ENCODE peak calls at places on chromosomes 11 and 22, in nine cellular contexts. One of them, this sample, is unnamed.

GRCh38 chr11:110971110-110971509 is 258.9 kb upstream of the ARHGAP20 start:
- DNase-seq in astrocyte of the spinal cord: peak; percentile 82
- DNase-seq in HCT116: no peak
- DNase-seq in tibial nerve: no peak
- DNase-seq in HepG2: no peak
- DNase-seq in lower leg skin: no peak
- DNase-seq in cardiac muscle cell: no peak
- DNase-seq in heart right ventricle: no peak
- DNase-seq in sigmoid colon: no peak
- DNase-seq in this sample: no peak

GRCh38 chr11:74085542-74085892 is 76.6 kb upstream of the UCP3 start:
- DNase-seq in astrocyte of the spinal cord: no peak
- DNase-seq in heart right ventricle: no peak
- DNase-seq in sigmoid colon: no peak
- DNase-seq in HepG2: peak; percentile 15
- DNase-seq in tibial nerve: no peak
- DNase-seq in HCT116: no peak
- DNase-seq in cardiac muscle cell: no peak
- DNase-seq in lower leg skin: no peak
- DNase-seq in this sample: no peak

GRCh38 chr11:119907934-119908760 is 179.1 kb upstream of the NECTIN1 start:
- DNase-seq in HCT116: no peak
- DNase-seq in lower leg skin: no peak
- DNase-seq in HepG2: no peak
- DNase-seq in sigmoid colon: no peak
- DNase-seq in heart right ventricle: no peak
- DNase-seq in astrocyte of the spinal cord: no peak
- DNase-seq in cardiac muscle cell: no peak
- DNase-seq in tibial nerve: no peak
- DNase-seq in this sample: no peak

GRCh38 chr11:326842-327580 is 6.4 kb upstream of the IFITM3 start:
- DNase-seq in HCT116: no peak
- DNase-seq in astrocyte of the spinal cord: peak; percentile 64
- DNase-seq in heart right ventricle: peak; percentile 84
- DNase-seq in HepG2: peak; percentile 36
- DNase-seq in lower leg skin: peak; percentile 98
- DNase-seq in tibial nerve: peak; percentile 81
- DNase-seq in sigmoid colon: peak; percentile 93
- DNase-seq in cardiac muscle cell: no peak
- DNase-seq in this sample: peak; percentile 31

GRCh38 chr11:22459053-22459452 is 120.9 kb downstream of the SLC17A6 start:
- DNase-seq in heart right ventricle: no peak
- DNase-seq in HCT116: no peak
- DNase-seq in tibial nerve: no peak
- DNase-seq in astrocyte of the spinal cord: no peak
- DNase-seq in HepG2: no peak
- DNase-seq in sigmoid colon: no peak
- DNase-seq in cardiac muscle cell: no peak
- DNase-seq in lower leg skin: no peak
- DNase-seq in this sample: no peak

GRCh38 chr22:49404576-49405199 is 423.0 kb downstream of the BRD1 start:
- DNase-seq in lower leg skin: peak; percentile 80
- DNase-seq in HCT116: no peak
- DNase-seq in HepG2: no peak
- DNase-seq in tibial nerve: no peak
- DNase-seq in heart right ventricle: no peak
- DNase-seq in sigmoid colon: peak; percentile 57
- DNase-seq in astrocyte of the spinal cord: peak; percentile 0
- DNase-seq in cardiac muscle cell: peak; percentile 16
- DNase-seq in this sample: no peak

GRCh38 chr11:107457205-107457557 is 444 bp downstream of the CWF19L2 start:
- DNase-seq in tibial nerve: no peak
- DNase-seq in sigmoid colon: no peak
- DNase-seq in HepG2: no peak
- DNase-seq in HCT116: no peak
- DNase-seq in lower leg skin: no peak
- DNase-seq in heart right ventricle: no peak
- DNase-seq in astrocyte of the spinal cord: no peak
- DNase-seq in cardiac muscle cell: peak; percentile 18
- DNase-seq in this sample: no peak

GRCh38 chr11:120219935-120220746 is 9.3 kb downstream of the OAF start:
- DNase-seq in tibial nerve: no peak
- DNase-seq in cardiac muscle cell: no peak
- DNase-seq in HepG2: no peak
- DNase-seq in sigmoid colon: no peak
- DNase-seq in lower leg skin: no peak
- DNase-seq in HCT116: no peak
- DNase-seq in astrocyte of the spinal cord: no peak
- DNase-seq in heart right ventricle: no peak
- DNase-seq in this sample: no peak

GRCh38 chr11:117950999-117951961 is 22.1 kb upstream of the TMPRSS13 start:
- DNase-seq in lower leg skin: peak; percentile 82
- DNase-seq in astrocyte of the spinal cord: no peak
- DNase-seq in cardiac muscle cell: no peak
- DNase-seq in heart right ventricle: no peak
- DNase-seq in HepG2: no peak
- DNase-seq in HCT116: no peak
- DNase-seq in tibial nerve: no peak
- DNase-seq in sigmoid colon: no peak
- DNase-seq in this sample: no peak

GRCh38 chr11:47879259-47880184 is 31.4 kb upstream of the NUP160 start:
- DNase-seq in heart right ventricle: no peak
- DNase-seq in HCT116: no peak
- DNase-seq in astrocyte of the spinal cord: no peak
- DNase-seq in HepG2: no peak
- DNase-seq in sigmoid colon: no peak
- DNase-seq in lower leg skin: no peak
- DNase-seq in tibial nerve: no peak
- DNase-seq in cardiac muscle cell: no peak
- DNase-seq in this sample: no peak

GRCh38 chr11:27722117-27722844 is 22.0 kb upstream of the BDNF start:
- DNase-seq in lower leg skin: no peak
- DNase-seq in astrocyte of the spinal cord: peak; percentile 65
- DNase-seq in HepG2: no peak
- DNase-seq in tibial nerve: no peak
- DNase-seq in sigmoid colon: no peak
- DNase-seq in heart right ventricle: no peak
- DNase-seq in HCT116: no peak
- DNase-seq in cardiac muscle cell: peak; percentile 35
- DNase-seq in this sample: no peak

GRCh38 chr11:122851366-122852011 is 13.2 kb downstream of the CRTAM start:
- DNase-seq in lower leg skin: no peak
- DNase-seq in HepG2: no peak
- DNase-seq in sigmoid colon: no peak
- DNase-seq in cardiac muscle cell: no peak
- DNase-seq in HCT116: no peak
- DNase-seq in astrocyte of the spinal cord: no peak
- DNase-seq in heart right ventricle: no peak
- DNase-seq in tibial nerve: no peak
- DNase-seq in this sample: peak; percentile 38

GRCh38 chr11:20991471-20991870 is 322.1 kb downstream of the NELL1 start:
- DNase-seq in heart right ventricle: no peak
- DNase-seq in tibial nerve: no peak
- DNase-seq in sigmoid colon: no peak
- DNase-seq in lower leg skin: no peak
- DNase-seq in HepG2: no peak
- DNase-seq in HCT116: no peak
- DNase-seq in cardiac muscle cell: no peak
- DNase-seq in astrocyte of the spinal cord: no peak
- DNase-seq in this sample: no peak

GRCh38 chr11:57223601-57224000 is 13.4 kb downstream of the APLNR start:
- DNase-seq in lower leg skin: no peak
- DNase-seq in cardiac muscle cell: no peak
- DNase-seq in heart right ventricle: no peak
- DNase-seq in tibial nerve: no peak
- DNase-seq in sigmoid colon: no peak
- DNase-seq in HepG2: no peak
- DNase-seq in astrocyte of the spinal cord: no peak
- DNase-seq in HCT116: no peak
- DNase-seq in this sample: no peak

GRCh38 chr11:45083544-45084087 is 62.8 kb upstream of the PRDM11 start:
- DNase-seq in astrocyte of the spinal cord: no peak
- DNase-seq in lower leg skin: no peak
- DNase-seq in heart right ventricle: no peak
- DNase-seq in HCT116: no peak
- DNase-seq in tibial nerve: no peak
- DNase-seq in sigmoid colon: no peak
- DNase-seq in HepG2: peak; percentile 15
- DNase-seq in cardiac muscle cell: peak; percentile 29
- DNase-seq in this sample: peak; percentile 51

GRCh38 chr22:43921361-43921760 is 2.2 kb upstream of the PNPLA3 start:
- DNase-seq in sigmoid colon: no peak
- DNase-seq in tibial nerve: no peak
- DNase-seq in astrocyte of the spinal cord: peak; percentile 70
- DNase-seq in heart right ventricle: no peak
- DNase-seq in HCT116: peak; percentile 52
- DNase-seq in lower leg skin: no peak
- DNase-seq in cardiac muscle cell: no peak
- DNase-seq in HepG2: peak; percentile 44
- DNase-seq in this sample: no peak

GRCh38 chr11:128695539-128696221 is 1.8 kb downstream of the FLI1 start:
- DNase-seq in HCT116: no peak
- DNase-seq in astrocyte of the spinal cord: peak; percentile 37
- DNase-seq in tibial nerve: no peak
- DNase-seq in sigmoid colon: peak; percentile 77
- DNase-seq in heart right ventricle: no peak
- DNase-seq in cardiac muscle cell: no peak
- DNase-seq in lower leg skin: no peak
- DNase-seq in HepG2: no peak
- DNase-seq in this sample: no peak

GRCh38 chr11:109197656-109198055 is 224.3 kb upstream of the C11orf87 start:
- DNase-seq in tibial nerve: no peak
- DNase-seq in HCT116: no peak
- DNase-seq in sigmoid colon: no peak
- DNase-seq in heart right ventricle: no peak
- DNase-seq in astrocyte of the spinal cord: peak; percentile 64
- DNase-seq in cardiac muscle cell: no peak
- DNase-seq in lower leg skin: no peak
- DNase-seq in HepG2: no peak
- DNase-seq in this sample: no peak

GRCh38 chr22:24482998-24483397 is 12.1 kb upstream of the UPB1 start:
- DNase-seq in tibial nerve: no peak
- DNase-seq in lower leg skin: no peak
- DNase-seq in HepG2: no peak
- DNase-seq in cardiac muscle cell: no peak
- DNase-seq in HCT116: no peak
- DNase-seq in astrocyte of the spinal cord: no peak
- DNase-seq in heart right ventricle: no peak
- DNase-seq in sigmoid colon: no peak
- DNase-seq in this sample: no peak

GRCh38 chr11:130189492-130190210 is 30.1 kb downstream of the ST14 start:
- DNase-seq in sigmoid colon: no peak
- DNase-seq in HepG2: no peak
- DNase-seq in lower leg skin: no peak
- DNase-seq in HCT116: no peak
- DNase-seq in heart right ventricle: no peak
- DNase-seq in tibial nerve: no peak
- DNase-seq in astrocyte of the spinal cord: no peak
- DNase-seq in cardiac muscle cell: no peak
- DNase-seq in this sample: no peak

GRCh38 chr22:50670914-50671538 is 1.6 kb upstream of the SHANK3 start:
- DNase-seq in lower leg skin: no peak
- DNase-seq in tibial nerve: no peak
- DNase-seq in heart right ventricle: no peak
- DNase-seq in cardiac muscle cell: no peak
- DNase-seq in sigmoid colon: no peak
- DNase-seq in HCT116: no peak
- DNase-seq in astrocyte of the spinal cord: no peak
- DNase-seq in HepG2: no peak
- DNase-seq in this sample: no peak

GRCh38 chr11:124536520-124536919 is 6.9 kb downstream of the OR8B12 start:
- DNase-seq in tibial nerve: no peak
- DNase-seq in cardiac muscle cell: peak; percentile 37
- DNase-seq in HCT116: peak; percentile 32
- DNase-seq in HepG2: peak; percentile 69
- DNase-seq in astrocyte of the spinal cord: peak; percentile 73
- DNase-seq in sigmoid colon: no peak
- DNase-seq in heart right ventricle: peak; percentile 49
- DNase-seq in lower leg skin: peak; percentile 87
- DNase-seq in this sample: peak; percentile 27

GRCh38 chr11:2093575-2094353 is 45.4 kb downstream of the IGF2 start:
- DNase-seq in cardiac muscle cell: no peak
- DNase-seq in sigmoid colon: peak; percentile 57
- DNase-seq in HepG2: no peak
- DNase-seq in tibial nerve: no peak
- DNase-seq in heart right ventricle: peak; percentile 69
- DNase-seq in HCT116: no peak
- DNase-seq in astrocyte of the spinal cord: no peak
- DNase-seq in lower leg skin: no peak
- DNase-seq in this sample: peak; percentile 36
- TF ChIP-seq CTCF in cardiac muscle cell: no peak
- TF ChIP-seq CTCF in sigmoid colon: no peak
- TF ChIP-seq CTCF in HepG2: no peak
- TF ChIP-seq CTCF in tibial nerve: no peak
- TF ChIP-seq CTCF in heart right ventricle: no peak
- TF ChIP-seq CTCF in HCT116: no peak
- TF ChIP-seq CTCF in astrocyte of the spinal cord: no peak
- TF ChIP-seq CTCF in lower leg skin: no peak
- TF ChIP-seq CTCF in this sample: no peak

DNA sequence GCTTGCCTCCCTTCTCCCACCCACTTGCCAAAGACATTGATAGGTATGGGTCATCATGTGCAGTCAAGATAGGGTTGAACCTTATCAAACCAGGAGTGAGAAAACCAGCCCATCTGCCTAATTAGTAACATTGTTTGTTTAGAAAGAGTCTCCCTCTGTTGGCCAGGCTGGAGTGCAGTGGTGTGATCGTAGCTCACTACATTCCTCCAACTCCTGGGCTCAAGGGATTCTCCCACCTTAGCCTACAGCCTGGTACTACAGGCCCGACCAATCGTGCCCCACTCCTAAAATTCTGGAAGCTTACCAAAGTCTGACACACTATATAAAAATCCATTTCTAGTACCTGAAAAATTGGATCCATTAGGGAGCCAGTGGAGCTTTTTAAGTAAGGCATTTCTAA is 4.5 kb downstream of the C11orf71 start:
- DNase-seq in heart right ventricle: no peak
- DNase-seq in HCT116: peak; percentile 15
- DNase-seq in sigmoid colon: no peak
- DNase-seq in HepG2: peak; percentile 5
- DNase-seq in lower leg skin: no peak
- DNase-seq in astrocyte of the spinal cord: no peak
- DNase-seq in tibial nerve: no peak
- DNase-seq in cardiac muscle cell: no peak
- DNase-seq in this sample: no peak
- TF ChIP-seq CTCF in heart right ventricle: peak; percentile 33
- TF ChIP-seq CTCF in HCT116: peak; percentile 56
- TF ChIP-seq CTCF in sigmoid colon: no peak
- TF ChIP-seq CTCF in HepG2: peak; percentile 45
- TF ChIP-seq CTCF in lower leg skin: no peak
- TF ChIP-seq CTCF in astrocyte of the spinal cord: peak; percentile 36
- TF ChIP-seq CTCF in tibial nerve: no peak
- TF ChIP-seq CTCF in cardiac muscle cell: peak; percentile 44
- TF ChIP-seq CTCF in this sample: no peak

GRCh38 chr11:14520086-14520901 is at the start of gene PSMA1:
- DNase-seq in HCT116: peak; percentile 89
- DNase-seq in heart right ventricle: peak; percentile 92
- DNase-seq in cardiac muscle cell: peak; percentile 97
- DNase-seq in tibial nerve: peak; percentile 89
- DNase-seq in lower leg skin: peak; percentile 99
- DNase-seq in HepG2: peak; percentile 94
- DNase-seq in sigmoid colon: peak; percentile 97
- DNase-seq in astrocyte of the spinal cord: peak; percentile 97
- DNase-seq in this sample: peak; percentile 97
- TF ChIP-seq CTCF in HCT116: no peak
- TF ChIP-seq CTCF in heart right ventricle: peak; percentile 52
- TF ChIP-seq CTCF in cardiac muscle cell: peak; percentile 19
- TF ChIP-seq CTCF in tibial nerve: peak; percentile 32
- TF ChIP-seq CTCF in lower leg skin: peak; percentile 82
- TF ChIP-seq CTCF in HepG2: peak; percentile 37
- TF ChIP-seq CTCF in sigmoid colon: peak; percentile 49
- TF ChIP-seq CTCF in astrocyte of the spinal cord: peak; percentile 14
- TF ChIP-seq CTCF in this sample: peak; percentile 50

GRCh38 chr11:34194576-34195335 is 89.3 kb downstream of the NAT10 start:
- DNase-seq in astrocyte of the spinal cord: no peak
- DNase-seq in HCT116: no peak
- DNase-seq in sigmoid colon: no peak
- DNase-seq in tibial nerve: no peak
- DNase-seq in lower leg skin: no peak
- DNase-seq in cardiac muscle cell: peak; percentile 34
- DNase-seq in heart right ventricle: no peak
- DNase-seq in HepG2: no peak
- DNase-seq in this sample: no peak
- TF ChIP-seq CTCF in astrocyte of the spinal cord: peak; percentile 1
- TF ChIP-seq CTCF in HCT116: no peak
- TF ChIP-seq CTCF in sigmoid colon: no peak
- TF ChIP-seq CTCF in tibial nerve: no peak
- TF ChIP-seq CTCF in lower leg skin: no peak
- TF ChIP-seq CTCF in cardiac muscle cell: no peak
- TF ChIP-seq CTCF in heart right ventricle: peak; percentile 28
- TF ChIP-seq CTCF in HepG2: no peak
- TF ChIP-seq CTCF in this sample: no peak